ENCODE peak calls at places on chromosomes 6 and 20, in ten cellular contexts. One of them, this sample, is unnamed.

GRCh38 chr6:30754631-30755030 is 10.3 kb upstream of the IER3 start:
- DNase-seq in naive B cell: no peak
- DNase-seq in ovary: no peak
- DNase-seq in breast epithelium: no peak
- DNase-seq in stimulated activated CD4-positive, alpha-beta T cell treated with anti-CD3 and anti-CD28 coated beads, Interleukin-15, amount 100 ng/mL, for 1 hour: no peak
- DNase-seq in GM23248: peak; percentile 75
- DNase-seq in T follicular helper cell: no peak
- DNase-seq in T-cell: no peak
- DNase-seq in foreskin melanocyte: peak; percentile 66
- DNase-seq in progenitor cell of endocrine pancreas: no peak
- DNase-seq in this sample: no peak

GRCh38 chr20:43836790-43837189 is 77.9 kb upstream of the TOX2 start:
- DNase-seq in stimulated activated CD4-positive, alpha-beta T cell treated with anti-CD3 and anti-CD28 coated beads, Interleukin-15, amount 100 ng/mL, for 1 hour: no peak
- DNase-seq in T-cell: no peak
- DNase-seq in foreskin melanocyte: no peak
- DNase-seq in progenitor cell of endocrine pancreas: no peak
- DNase-seq in ovary: no peak
- DNase-seq in T follicular helper cell: no peak
- DNase-seq in breast epithelium: no peak
- DNase-seq in GM23248: no peak
- DNase-seq in naive B cell: no peak
- DNase-seq in this sample: no peak

GRCh38 chr6:170248111-170248805 is 42.6 kb downstream of the DLL1 start:
- DNase-seq in breast epithelium: no peak
- DNase-seq in naive B cell: no peak
- DNase-seq in T follicular helper cell: no peak
- DNase-seq in foreskin melanocyte: no peak
- DNase-seq in progenitor cell of endocrine pancreas: no peak
- DNase-seq in GM23248: peak; percentile 36
- DNase-seq in stimulated activated CD4-positive, alpha-beta T cell treated with anti-CD3 and anti-CD28 coated beads, Interleukin-15, amount 100 ng/mL, for 1 hour: no peak
- DNase-seq in T-cell: no peak
- DNase-seq in ovary: peak; percentile 38
- DNase-seq in this sample: peak; percentile 66

GRCh38 chr6:41939091-41939847 is 2.3 kb downstream of the CCND3 start:
- DNase-seq in foreskin melanocyte: no peak
- DNase-seq in breast epithelium: no peak
- DNase-seq in GM23248: peak; percentile 70
- DNase-seq in T follicular helper cell: no peak
- DNase-seq in ovary: peak; percentile 70
- DNase-seq in naive B cell: no peak
- DNase-seq in T-cell: peak; percentile 22
- DNase-seq in stimulated activated CD4-positive, alpha-beta T cell treated with anti-CD3 and anti-CD28 coated beads, Interleukin-15, amount 100 ng/mL, for 1 hour: no peak
- DNase-seq in progenitor cell of endocrine pancreas: no peak
- DNase-seq in this sample: peak; percentile 82

GRCh38 chr6:24933266-24933665 is 2.5 kb downstream of the RIPOR2 start:
- DNase-seq in GM23248: no peak
- DNase-seq in foreskin melanocyte: no peak
- DNase-seq in ovary: no peak
- DNase-seq in naive B cell: no peak
- DNase-seq in progenitor cell of endocrine pancreas: no peak
- DNase-seq in T follicular helper cell: no peak
- DNase-seq in T-cell: no peak
- DNase-seq in stimulated activated CD4-positive, alpha-beta T cell treated with anti-CD3 and anti-CD28 coated beads, Interleukin-15, amount 100 ng/mL, for 1 hour: no peak
- DNase-seq in breast epithelium: no peak
- DNase-seq in this sample: no peak

GRCh38 chr6:79737172-79737571 is 106.0 kb downstream of the SH3BGRL2 start:
- DNase-seq in breast epithelium: no peak
- DNase-seq in naive B cell: no peak
- DNase-seq in foreskin melanocyte: peak; percentile 36
- DNase-seq in T follicular helper cell: no peak
- DNase-seq in GM23248: no peak
- DNase-seq in progenitor cell of endocrine pancreas: no peak
- DNase-seq in ovary: no peak
- DNase-seq in stimulated activated CD4-positive, alpha-beta T cell treated with anti-CD3 and anti-CD28 coated beads, Interleukin-15, amount 100 ng/mL, for 1 hour: no peak
- DNase-seq in T-cell: no peak
- DNase-seq in this sample: no peak

GRCh38 chr6:151494235-151494950 is 576 bp downstream of the CCDC170 start:
- DNase-seq in breast epithelium: peak; percentile 36
- DNase-seq in naive B cell: peak; percentile 11
- DNase-seq in GM23248: peak; percentile 77
- DNase-seq in T follicular helper cell: no peak
- DNase-seq in ovary: peak; percentile 78
- DNase-seq in T-cell: no peak
- DNase-seq in stimulated activated CD4-positive, alpha-beta T cell treated with anti-CD3 and anti-CD28 coated beads, Interleukin-15, amount 100 ng/mL, for 1 hour: no peak
- DNase-seq in progenitor cell of endocrine pancreas: no peak
- DNase-seq in foreskin melanocyte: peak; percentile 14
- DNase-seq in this sample: peak; percentile 87

GRCh38 chr6:42012501-42013133 is 37.7 kb upstream of the TAF8 start:
- DNase-seq in naive B cell: no peak
- DNase-seq in GM23248: peak; percentile 11
- DNase-seq in stimulated activated CD4-positive, alpha-beta T cell treated with anti-CD3 and anti-CD28 coated beads, Interleukin-15, amount 100 ng/mL, for 1 hour: no peak
- DNase-seq in ovary: no peak
- DNase-seq in T follicular helper cell: no peak
- DNase-seq in T-cell: no peak
- DNase-seq in foreskin melanocyte: no peak
- DNase-seq in progenitor cell of endocrine pancreas: no peak
- DNase-seq in breast epithelium: no peak
- DNase-seq in this sample: peak; percentile 13

This sample was measured in posterior vena cava.